ENCODE peak calls at places on chromosomes 13 and 19, in seven cellular contexts. One of them, this sample, is unnamed.

GRCh38 chr13:87356314-87356713 is 314.9 kb upstream of the SLITRK5 start:
- DNase-seq in transverse colon: no peak
- DNase-seq in heart right ventricle: no peak
- DNase-seq in foreskin fibroblast: no peak
- DNase-seq in neural progenitor cell: no peak
- DNase-seq in fibroblast of lung: peak
- DNase-seq in AG04450: no peak
- DNase-seq in this sample: peak

GRCh38 chr19:36081385-36081784 is 26.7 kb downstream of the WDR62 start:
- DNase-seq in fibroblast of lung: no peak
- DNase-seq in neural progenitor cell: no peak
- DNase-seq in foreskin fibroblast: no peak
- DNase-seq in transverse colon: no peak
- DNase-seq in heart right ventricle: no peak
- DNase-seq in AG04450: no peak
- DNase-seq in this sample: no peak

GRCh38 chr13:75357576-75358295 is 124.2 kb downstream of the TBC1D4 start:
- DNase-seq in heart right ventricle: no peak
- DNase-seq in neural progenitor cell: peak
- DNase-seq in AG04450: no peak
- DNase-seq in foreskin fibroblast: peak
- DNase-seq in transverse colon: no peak
- DNase-seq in fibroblast of lung: peak
- DNase-seq in this sample: peak

GRCh38 chr13:113977976-113978375 is 4.1 kb upstream of the C13orf46 start:
- DNase-seq in AG04450: no peak
- DNase-seq in heart right ventricle: no peak
- DNase-seq in foreskin fibroblast: no peak
- DNase-seq in fibroblast of lung: no peak
- DNase-seq in transverse colon: no peak
- DNase-seq in neural progenitor cell: no peak
- DNase-seq in this sample: no peak

GRCh38 chr13:103568314-103568713 is 502.1 kb upstream of the SLC10A2 start:
- DNase-seq in foreskin fibroblast: no peak
- DNase-seq in AG04450: no peak
- DNase-seq in fibroblast of lung: no peak
- DNase-seq in neural progenitor cell: no peak
- DNase-seq in transverse colon: no peak
- DNase-seq in heart right ventricle: no peak
- DNase-seq in this sample: peak

GRCh38 chr19:46015961-46016425 is 6.9 kb downstream of the PGLYRP1 start:
- DNase-seq in heart right ventricle: no peak
- DNase-seq in transverse colon: no peak
- DNase-seq in fibroblast of lung: no peak
- DNase-seq in AG04450: no peak
- DNase-seq in foreskin fibroblast: no peak
- DNase-seq in neural progenitor cell: peak
- DNase-seq in this sample: no peak

GRCh38 chr13:34587586-34587985 is 354.5 kb upstream of the NBEA start:
- DNase-seq in AG04450: no peak
- DNase-seq in foreskin fibroblast: no peak
- DNase-seq in transverse colon: no peak
- DNase-seq in heart right ventricle: no peak
- DNase-seq in fibroblast of lung: no peak
- DNase-seq in neural progenitor cell: no peak
- DNase-seq in this sample: peak

GRCh38 chr19:17902701-17903100 is 30.1 kb upstream of the CCDC124 start:
- DNase-seq in fibroblast of lung: peak
- DNase-seq in AG04450: peak
- DNase-seq in neural progenitor cell: no peak
- DNase-seq in foreskin fibroblast: peak
- DNase-seq in heart right ventricle: no peak
- DNase-seq in transverse colon: no peak
- DNase-seq in this sample: peak

GRCh38 chr13:60229708-60230272 is 66.1 kb upstream of the DIAPH3 start:
- DNase-seq in fibroblast of lung: no peak
- DNase-seq in AG04450: no peak
- DNase-seq in heart right ventricle: no peak
- DNase-seq in neural progenitor cell: no peak
- DNase-seq in foreskin fibroblast: no peak
- DNase-seq in transverse colon: no peak
- DNase-seq in this sample: peak

GRCh38 chr19:44111910-44112463 is 1.2 kb upstream of the ZNF225 start:
- DNase-seq in transverse colon: no peak
- DNase-seq in foreskin fibroblast: peak
- DNase-seq in AG04450: peak
- DNase-seq in heart right ventricle: no peak
- DNase-seq in fibroblast of lung: peak
- DNase-seq in neural progenitor cell: peak
- DNase-seq in this sample: peak

GRCh38 chr13:103471896-103472295 is 405.7 kb upstream of the SLC10A2 start:
- DNase-seq in foreskin fibroblast: no peak
- DNase-seq in neural progenitor cell: peak
- DNase-seq in transverse colon: no peak
- DNase-seq in AG04450: no peak
- DNase-seq in fibroblast of lung: no peak
- DNase-seq in heart right ventricle: no peak
- DNase-seq in this sample: no peak

GRCh38 chr13:36736119-36736726 is 62.4 kb downstream of the SERTM1 start:
- DNase-seq in transverse colon: peak
- DNase-seq in foreskin fibroblast: peak
- DNase-seq in heart right ventricle: no peak
- DNase-seq in AG04450: peak
- DNase-seq in neural progenitor cell: peak
- DNase-seq in fibroblast of lung: peak
- DNase-seq in this sample: peak

GRCh38 chr13:41631296-41631965 is 174.1 kb downstream of the RGCC start:
- DNase-seq in fibroblast of lung: no peak
- DNase-seq in neural progenitor cell: no peak
- DNase-seq in foreskin fibroblast: no peak
- DNase-seq in AG04450: no peak
- DNase-seq in heart right ventricle: no peak
- DNase-seq in transverse colon: no peak
- DNase-seq in this sample: no peak

GRCh38 chr13:60509601-60510386 is 112.8 kb downstream of the TDRD3 start:
- DNase-seq in transverse colon: no peak
- DNase-seq in heart right ventricle: no peak
- DNase-seq in foreskin fibroblast: no peak
- DNase-seq in AG04450: no peak
- DNase-seq in fibroblast of lung: no peak
- DNase-seq in neural progenitor cell: no peak
- DNase-seq in this sample: no peak

GRCh38 chr19:44748426-44749254 is at the start of gene BCL3:
- DNase-seq in transverse colon: peak
- DNase-seq in fibroblast of lung: peak
- DNase-seq in heart right ventricle: peak
- DNase-seq in neural progenitor cell: peak
- DNase-seq in AG04450: no peak
- DNase-seq in foreskin fibroblast: peak
- DNase-seq in this sample: peak

GRCh38 chr19:13463296-13463695 is 43.0 kb downstream of the CACNA1A start:
- DNase-seq in fibroblast of lung: peak
- DNase-seq in foreskin fibroblast: peak
- DNase-seq in neural progenitor cell: peak
- DNase-seq in AG04450: no peak
- DNase-seq in transverse colon: no peak
- DNase-seq in heart right ventricle: no peak
- DNase-seq in this sample: peak

GRCh38 chr19:41871573-41872383 is 5.3 kb upstream of the CD79A start:
- DNase-seq in fibroblast of lung: no peak
- DNase-seq in transverse colon: peak
- DNase-seq in foreskin fibroblast: no peak
- DNase-seq in AG04450: no peak
- DNase-seq in neural progenitor cell: no peak
- DNase-seq in heart right ventricle: no peak
- DNase-seq in this sample: peak

GRCh38 chr19:47312366-47313006 is 2.8 kb downstream of the C5AR1 start:
- DNase-seq in neural progenitor cell: no peak
- DNase-seq in foreskin fibroblast: no peak
- DNase-seq in fibroblast of lung: no peak
- DNase-seq in transverse colon: no peak
- DNase-seq in AG04450: no peak
- DNase-seq in heart right ventricle: no peak
- DNase-seq in this sample: no peak
- H3K4me3 ChIP-seq in neural progenitor cell: no peak
- H3K4me3 ChIP-seq in foreskin fibroblast: no peak
- H3K4me3 ChIP-seq in fibroblast of lung: no peak
- H3K4me3 ChIP-seq in transverse colon: no peak
- H3K4me3 ChIP-seq in AG04450: no peak
- H3K4me3 ChIP-seq in heart right ventricle: no peak
- H3K4me3 ChIP-seq in this sample: no peak

GRCh38 chr19:11887247-11887617 is 350 bp upstream of the ZNF69 start:
- DNase-seq in fibroblast of lung: no peak
- DNase-seq in AG04450: no peak
- DNase-seq in heart right ventricle: no peak
- DNase-seq in transverse colon: no peak
- DNase-seq in foreskin fibroblast: no peak
- DNase-seq in neural progenitor cell: no peak
- DNase-seq in this sample: no peak

GRCh38 chr19:11890634-11891033 is 3.1 kb downstream of the ZNF69 start:
- DNase-seq in heart right ventricle: no peak
- DNase-seq in neural progenitor cell: no peak
- DNase-seq in fibroblast of lung: no peak
- DNase-seq in AG04450: no peak
- DNase-seq in foreskin fibroblast: no peak
- DNase-seq in transverse colon: no peak
- DNase-seq in this sample: no peak

GRCh38 chr19:11887618-11888531 is at the start of gene ZNF69:
- DNase-seq in fibroblast of lung: peak
- DNase-seq in neural progenitor cell: peak
- DNase-seq in heart right ventricle: peak
- DNase-seq in AG04450: no peak
- DNase-seq in foreskin fibroblast: peak
- DNase-seq in transverse colon: peak
- DNase-seq in this sample: peak
- TF ChIP-seq CTCF in fibroblast of lung: no peak
- TF ChIP-seq CTCF in neural progenitor cell: peak
- TF ChIP-seq CTCF in heart right ventricle: no peak
- TF ChIP-seq CTCF in AG04450: peak
- TF ChIP-seq CTCF in foreskin fibroblast: no peak
- TF ChIP-seq CTCF in transverse colon: peak
- TF ChIP-seq CTCF in this sample: no peak

GRCh38 chr19:1855828-1856255 is 7.5 kb downstream of the KLF16 start:
- DNase-seq in heart right ventricle: no peak
- DNase-seq in foreskin fibroblast: no peak
- DNase-seq in fibroblast of lung: no peak
- DNase-seq in neural progenitor cell: no peak
- DNase-seq in AG04450: no peak
- DNase-seq in transverse colon: no peak
- DNase-seq in this sample: peak

GRCh38 chr19:1854032-1854541 is 5.8 kb upstream of the REXO1 start:
- DNase-seq in fibroblast of lung: no peak
- DNase-seq in neural progenitor cell: no peak
- DNase-seq in foreskin fibroblast: no peak
- DNase-seq in heart right ventricle: no peak
- DNase-seq in transverse colon: no peak
- DNase-seq in AG04450: no peak
- DNase-seq in this sample: no peak

GRCh38 chr19:1853295-1854031 is 5.2 kb upstream of the REXO1 start:
- DNase-seq in foreskin fibroblast: peak
- DNase-seq in fibroblast of lung: peak
- DNase-seq in AG04450: no peak
- DNase-seq in neural progenitor cell: peak
- DNase-seq in transverse colon: peak
- DNase-seq in heart right ventricle: peak
- DNase-seq in this sample: peak

GRCh38 chr19:1855040-1855827 is 7.0 kb upstream of the REXO1 start:
- DNase-seq in AG04450: peak
- DNase-seq in transverse colon: peak
- DNase-seq in foreskin fibroblast: peak
- DNase-seq in fibroblast of lung: peak
- DNase-seq in heart right ventricle: peak
- DNase-seq in neural progenitor cell: peak
- DNase-seq in this sample: peak

GRCh38 chr19:1854542-1855039 is 6.3 kb upstream of the REXO1 start:
- DNase-seq in fibroblast of lung: no peak
- DNase-seq in foreskin fibroblast: no peak
- DNase-seq in neural progenitor cell: peak
- DNase-seq in heart right ventricle: peak
- DNase-seq in AG04450: no peak
- DNase-seq in transverse colon: peak
- DNase-seq in this sample: no peak
- H3K4me3 ChIP-seq in fibroblast of lung: no peak
- H3K4me3 ChIP-seq in foreskin fibroblast: no peak
- H3K4me3 ChIP-seq in neural progenitor cell: peak
- H3K4me3 ChIP-seq in heart right ventricle: peak
- H3K4me3 ChIP-seq in AG04450: peak
- H3K4me3 ChIP-seq in transverse colon: no peak
- H3K4me3 ChIP-seq in this sample: no peak

GRCh38 chr13:112900691-112901091 is 68.3 kb upstream of the MCF2L start:
- DNase-seq in foreskin fibroblast: no peak
- DNase-seq in transverse colon: peak
- DNase-seq in AG04450: no peak
- DNase-seq in fibroblast of lung: no peak
- DNase-seq in heart right ventricle: no peak
- DNase-seq in neural progenitor cell: peak
- DNase-seq in this sample: no peak

GRCh38 chr13:112902669-112903068 is 66.3 kb upstream of the MCF2L start:
- DNase-seq in fibroblast of lung: no peak
- DNase-seq in AG04450: no peak
- DNase-seq in transverse colon: no peak
- DNase-seq in foreskin fibroblast: no peak
- DNase-seq in neural progenitor cell: no peak
- DNase-seq in heart right ventricle: no peak
- DNase-seq in this sample: no peak

GRCh38 chr13:112903606-112904195 is 65.3 kb upstream of the MCF2L start:
- DNase-seq in foreskin fibroblast: no peak
- DNase-seq in fibroblast of lung: no peak
- DNase-seq in AG04450: no peak
- DNase-seq in neural progenitor cell: no peak
- DNase-seq in transverse colon: no peak
- DNase-seq in heart right ventricle: no peak
- DNase-seq in this sample: no peak

GRCh38 chr13:112903071-112903577 is 65.9 kb upstream of the MCF2L start:
- DNase-seq in neural progenitor cell: no peak
- DNase-seq in foreskin fibroblast: no peak
- DNase-seq in transverse colon: no peak
- DNase-seq in heart right ventricle: no peak
- DNase-seq in fibroblast of lung: no peak
- DNase-seq in AG04450: no peak
- DNase-seq in this sample: no peak

DNA sequence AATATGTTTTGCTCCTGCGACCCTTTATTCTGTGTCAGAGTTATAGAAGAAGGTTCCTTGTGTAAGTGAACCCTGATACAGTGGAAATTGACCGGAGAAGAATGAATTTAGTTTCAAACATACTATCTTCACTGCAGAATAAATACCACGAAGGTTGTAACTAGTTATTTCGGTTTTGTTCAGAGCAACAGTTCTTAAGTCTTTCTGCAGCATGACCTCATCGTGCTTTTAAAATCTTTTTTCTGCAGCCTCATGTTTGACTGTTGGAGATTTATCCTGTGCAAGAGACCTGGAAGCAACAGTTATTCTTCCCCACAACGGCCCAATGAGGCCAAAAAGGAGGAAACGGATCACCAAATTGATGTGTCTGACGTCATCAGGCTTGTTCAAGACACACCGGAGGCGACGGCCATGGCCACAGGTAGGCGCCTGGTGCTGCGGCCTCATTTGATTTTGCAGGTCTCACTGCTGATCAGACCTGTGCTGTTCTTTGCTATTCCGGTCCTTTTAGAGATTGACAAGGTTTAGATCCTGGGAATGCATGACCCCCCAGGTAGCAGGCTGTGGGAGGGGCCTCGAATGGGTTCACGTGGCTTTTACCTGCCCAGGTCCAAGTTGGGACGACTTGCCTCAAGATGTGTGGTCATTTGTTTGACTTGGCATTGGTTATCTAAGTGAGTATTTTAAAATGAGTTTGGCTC is 66.9 kb upstream of the MCF2L start:
- DNase-seq in fibroblast of lung: peak
- DNase-seq in transverse colon: no peak
- DNase-seq in neural progenitor cell: no peak
- DNase-seq in AG04450: no peak
- DNase-seq in foreskin fibroblast: no peak
- DNase-seq in heart right ventricle: no peak
- DNase-seq in this sample: no peak
- TF ChIP-seq CTCF in fibroblast of lung: no peak
- TF ChIP-seq CTCF in transverse colon: no peak
- TF ChIP-seq CTCF in neural progenitor cell: no peak
- TF ChIP-seq CTCF in AG04450: no peak
- TF ChIP-seq CTCF in foreskin fibroblast: no peak
- TF ChIP-seq CTCF in heart right ventricle: no peak
- TF ChIP-seq CTCF in this sample: no peak

This sample was measured in GM12865.